ENCODE peak calls at places on chromosomes 3 and 15, in eight cellular contexts. One of them, this sample, is unnamed.
A peak's percentile ranks its signal among the peaks of the same experiment; 100 is the strongest.

GRCh38 chr3:149160754-149161289 is 31.4 kb downstream of the HPS3 start:
- DNase-seq in adrenal gland: no peak
- DNase-seq in H1: no peak
- DNase-seq in heart right ventricle: no peak
- DNase-seq in psoas muscle: no peak
- DNase-seq in body of pancreas: no peak
- DNase-seq in Panc1: no peak
- DNase-seq in SK-N-SH: no peak
- DNase-seq in this sample: no peak

GRCh38 chr3:100210777-100211145 is 50.0 kb upstream of the TBC1D23 start:
- DNase-seq in adrenal gland: no peak
- DNase-seq in H1: peak; percentile 31
- DNase-seq in heart right ventricle: peak; percentile 65
- DNase-seq in psoas muscle: no peak
- DNase-seq in body of pancreas: no peak
- DNase-seq in Panc1: no peak
- DNase-seq in SK-N-SH: no peak
- DNase-seq in this sample: no peak

GRCh38 chr15:72796515-72797337 is 13.2 kb upstream of the ADPGK start:
- DNase-seq in adrenal gland: peak; percentile 54
- DNase-seq in H1: no peak
- DNase-seq in heart right ventricle: peak; percentile 26
- DNase-seq in psoas muscle: peak; percentile 78
- DNase-seq in body of pancreas: peak; percentile 45
- DNase-seq in Panc1: no peak
- DNase-seq in SK-N-SH: peak; percentile 93
- DNase-seq in this sample: no peak

GRCh38 chr15:38271895-38272294 is 19.3 kb downstream of the SPRED1 start:
- DNase-seq in adrenal gland: no peak
- DNase-seq in H1: no peak
- DNase-seq in heart right ventricle: no peak
- DNase-seq in psoas muscle: no peak
- DNase-seq in body of pancreas: no peak
- DNase-seq in Panc1: no peak
- DNase-seq in SK-N-SH: no peak
- DNase-seq in this sample: no peak

GRCh38 chr3:169455472-169455871 is 208.0 kb downstream of the MECOM start:
- DNase-seq in adrenal gland: no peak
- DNase-seq in H1: no peak
- DNase-seq in heart right ventricle: no peak
- DNase-seq in psoas muscle: no peak
- DNase-seq in body of pancreas: no peak
- DNase-seq in Panc1: no peak
- DNase-seq in SK-N-SH: no peak
- DNase-seq in this sample: no peak

GRCh38 chr3:123997543-123997942 is 5.6 kb upstream of the ROPN1 start:
- DNase-seq in adrenal gland: no peak
- DNase-seq in H1: no peak
- DNase-seq in heart right ventricle: no peak
- DNase-seq in psoas muscle: no peak
- DNase-seq in body of pancreas: no peak
- DNase-seq in Panc1: no peak
- DNase-seq in SK-N-SH: no peak
- DNase-seq in this sample: no peak

GRCh38 chr3:87001699-87002098 is 10.8 kb upstream of the VGLL3 start:
- DNase-seq in adrenal gland: no peak
- DNase-seq in H1: no peak
- DNase-seq in heart right ventricle: no peak
- DNase-seq in psoas muscle: no peak
- DNase-seq in body of pancreas: no peak
- DNase-seq in Panc1: no peak
- DNase-seq in SK-N-SH: no peak
- DNase-seq in this sample: no peak

GRCh38 chr15:47293763-47294162 is 423.5 kb upstream of the SEMA6D start:
- DNase-seq in adrenal gland: peak; percentile 54
- DNase-seq in H1: no peak
- DNase-seq in heart right ventricle: peak; percentile 41
- DNase-seq in psoas muscle: peak; percentile 69
- DNase-seq in body of pancreas: peak; percentile 12
- DNase-seq in Panc1: no peak
- DNase-seq in SK-N-SH: no peak
- DNase-seq in this sample: no peak

GRCh38 chr3:8709801-8710524 is 23.6 kb upstream of the CAV3 start:
- DNase-seq in adrenal gland: no peak
- DNase-seq in H1: no peak
- DNase-seq in heart right ventricle: no peak
- DNase-seq in psoas muscle: no peak
- DNase-seq in body of pancreas: no peak
- DNase-seq in Panc1: no peak
- DNase-seq in SK-N-SH: no peak
- DNase-seq in this sample: no peak

GRCh38 chr3:74055064-74055463 is 430.3 kb upstream of the PDZRN3 start:
- DNase-seq in adrenal gland: no peak
- DNase-seq in H1: no peak
- DNase-seq in heart right ventricle: no peak
- DNase-seq in psoas muscle: no peak
- DNase-seq in body of pancreas: no peak
- DNase-seq in Panc1: no peak
- DNase-seq in SK-N-SH: no peak
- DNase-seq in this sample: no peak

GRCh38 chr15:73318463-73319351 is 50.1 kb downstream of the HCN4 start:
- DNase-seq in adrenal gland: no peak
- DNase-seq in H1: no peak
- DNase-seq in heart right ventricle: no peak
- DNase-seq in psoas muscle: no peak
- DNase-seq in body of pancreas: no peak
- DNase-seq in Panc1: no peak
- DNase-seq in SK-N-SH: peak; percentile 92
- DNase-seq in this sample: peak; percentile 81

GRCh38 chr3:132347095-132347494 is 29.9 kb downstream of the ACP3 start:
- DNase-seq in adrenal gland: peak; percentile 82
- DNase-seq in H1: no peak
- DNase-seq in heart right ventricle: peak; percentile 16
- DNase-seq in psoas muscle: no peak
- DNase-seq in body of pancreas: peak; percentile 28
- DNase-seq in Panc1: no peak
- DNase-seq in SK-N-SH: no peak
- DNase-seq in this sample: no peak

GRCh38 chr15:60507596-60508424 is 28.9 kb upstream of the ICE2 start:
- DNase-seq in adrenal gland: peak; percentile 75
- DNase-seq in H1: no peak
- DNase-seq in heart right ventricle: peak; percentile 50
- DNase-seq in psoas muscle: no peak
- DNase-seq in body of pancreas: peak; percentile 50
- DNase-seq in Panc1: no peak
- DNase-seq in SK-N-SH: peak; percentile 60
- DNase-seq in this sample: no peak

GRCh38 chr3:195897853-195898415 is 10.4 kb downstream of the TNK2 start:
- DNase-seq in adrenal gland: no peak
- DNase-seq in H1: no peak
- DNase-seq in heart right ventricle: no peak
- DNase-seq in psoas muscle: no peak
- DNase-seq in body of pancreas: no peak
- DNase-seq in Panc1: no peak
- DNase-seq in SK-N-SH: peak; percentile 33
- DNase-seq in this sample: no peak

GRCh38 chr3:114093596-114093995 is 37.1 kb downstream of the QTRT2 start:
- DNase-seq in adrenal gland: peak; percentile 57
- DNase-seq in H1: no peak
- DNase-seq in heart right ventricle: peak; percentile 29
- DNase-seq in psoas muscle: no peak
- DNase-seq in body of pancreas: peak; percentile 19
- DNase-seq in Panc1: no peak
- DNase-seq in SK-N-SH: peak; percentile 9
- DNase-seq in this sample: no peak

GRCh38 chr3:38878650-38879049 is 62.6 kb upstream of the SCN10A start:
- DNase-seq in adrenal gland: no peak
- DNase-seq in H1: no peak
- DNase-seq in heart right ventricle: no peak
- DNase-seq in psoas muscle: no peak
- DNase-seq in body of pancreas: no peak
- DNase-seq in Panc1: no peak
- DNase-seq in SK-N-SH: no peak
- DNase-seq in this sample: no peak

GRCh38 chr3:5220193-5220592 is 32.7 kb downstream of the EDEM1 start:
- DNase-seq in adrenal gland: no peak
- DNase-seq in H1: no peak
- DNase-seq in heart right ventricle: no peak
- DNase-seq in psoas muscle: no peak
- DNase-seq in body of pancreas: no peak
- DNase-seq in Panc1: no peak
- DNase-seq in SK-N-SH: no peak
- DNase-seq in this sample: no peak

GRCh38 chr3:147699175-147699838 is 290.1 kb downstream of the ZIC1 start:
- DNase-seq in adrenal gland: no peak
- DNase-seq in H1: no peak
- DNase-seq in heart right ventricle: no peak
- DNase-seq in psoas muscle: no peak
- DNase-seq in body of pancreas: no peak
- DNase-seq in Panc1: no peak
- DNase-seq in SK-N-SH: no peak
- DNase-seq in this sample: no peak

GRCh38 chr3:37741644-37742043 is 120.0 kb upstream of the CTDSPL start:
- DNase-seq in adrenal gland: peak; percentile 90
- DNase-seq in H1: no peak
- DNase-seq in heart right ventricle: peak; percentile 65
- DNase-seq in psoas muscle: peak; percentile 49
- DNase-seq in body of pancreas: peak; percentile 53
- DNase-seq in Panc1: no peak
- DNase-seq in SK-N-SH: peak; percentile 66
- DNase-seq in this sample: peak; percentile 65

GRCh38 chr3:42014949-42015533 is 53.1 kb upstream of the ULK4 start:
- DNase-seq in adrenal gland: peak; percentile 78
- DNase-seq in H1: no peak
- DNase-seq in heart right ventricle: peak; percentile 77
- DNase-seq in psoas muscle: peak; percentile 74
- DNase-seq in body of pancreas: peak; percentile 25
- DNase-seq in Panc1: no peak
- DNase-seq in SK-N-SH: peak; percentile 36
- DNase-seq in this sample: no peak

GRCh38 chr3:10883478-10884234 is 67.6 kb downstream of the SLC6A11 start:
- DNase-seq in adrenal gland: no peak
- DNase-seq in H1: no peak
- DNase-seq in heart right ventricle: no peak
- DNase-seq in psoas muscle: no peak
- DNase-seq in body of pancreas: no peak
- DNase-seq in Panc1: no peak
- DNase-seq in SK-N-SH: peak; percentile 60
- DNase-seq in this sample: no peak

GRCh38 chr15:83555383-83555782 is 98.5 kb upstream of the ADAMTSL3 start:
- DNase-seq in adrenal gland: no peak
- DNase-seq in H1: no peak
- DNase-seq in heart right ventricle: no peak
- DNase-seq in psoas muscle: no peak
- DNase-seq in body of pancreas: no peak
- DNase-seq in Panc1: no peak
- DNase-seq in SK-N-SH: no peak
- DNase-seq in this sample: no peak
- H3K27ac ChIP-seq in adrenal gland: no peak overlapping the region
- H3K27ac ChIP-seq in H1: no peak overlapping the region
- H3K27ac ChIP-seq in heart right ventricle: no peak overlapping the region
- H3K27ac ChIP-seq in psoas muscle: no peak overlapping the region
- H3K27ac ChIP-seq in body of pancreas: no peak overlapping the region
- H3K27ac ChIP-seq in Panc1: no peak overlapping the region
- H3K27ac ChIP-seq in SK-N-SH: no peak overlapping the region
- H3K27ac ChIP-seq in this sample: no peak overlapping the region

GRCh38 chr3:72299823-72300222 is 514.9 kb upstream of the PROK2 start:
- DNase-seq in adrenal gland: no peak
- DNase-seq in H1: no peak
- DNase-seq in heart right ventricle: no peak
- DNase-seq in psoas muscle: no peak
- DNase-seq in body of pancreas: no peak
- DNase-seq in Panc1: no peak
- DNase-seq in SK-N-SH: no peak
- DNase-seq in this sample: no peak
- H3K4me1 ChIP-seq in adrenal gland: no peaks in the 10 kb centered on the region
- H3K4me1 ChIP-seq in H1: peaks cover 15% of the 10 kb centered on the region
- H3K4me1 ChIP-seq in heart right ventricle: peaks cover 30% of the 10 kb centered on the region
- H3K4me1 ChIP-seq in psoas muscle: peaks cover 9% of the 10 kb centered on the region
- H3K4me1 ChIP-seq in body of pancreas: no peaks in the 10 kb centered on the region
- H3K4me1 ChIP-seq in Panc1: no peaks in the 10 kb centered on the region
- H3K4me1 ChIP-seq in SK-N-SH: peaks cover 60% of the 10 kb centered on the region
- H3K4me1 ChIP-seq in this sample: peaks cover 18% of the 10 kb centered on the region

GRCh38 chr3:12158387-12159226 is at the start of gene TIMP4:
- DNase-seq in adrenal gland: peak; percentile 64
- DNase-seq in H1: peak; percentile 36
- DNase-seq in heart right ventricle: peak; percentile 34
- DNase-seq in psoas muscle: peak; percentile 70
- DNase-seq in body of pancreas: no peak
- DNase-seq in Panc1: no peak
- DNase-seq in SK-N-SH: no peak
- DNase-seq in this sample: no peak

GRCh38 chr3:12155833-12156232 is 2.9 kb downstream of the TIMP4 start:
- DNase-seq in adrenal gland: peak; percentile 68
- DNase-seq in H1: no peak
- DNase-seq in heart right ventricle: no peak
- DNase-seq in psoas muscle: no peak
- DNase-seq in body of pancreas: no peak
- DNase-seq in Panc1: no peak
- DNase-seq in SK-N-SH: no peak
- DNase-seq in this sample: no peak

GRCh38 chr3:12155264-12155663 is 3.4 kb downstream of the TIMP4 start:
- DNase-seq in adrenal gland: no peak
- DNase-seq in H1: no peak
- DNase-seq in heart right ventricle: no peak
- DNase-seq in psoas muscle: no peak
- DNase-seq in body of pancreas: no peak
- DNase-seq in Panc1: no peak
- DNase-seq in SK-N-SH: no peak
- DNase-seq in this sample: no peak

GRCh38 chr3:12157026-12157425 is 1.7 kb downstream of the TIMP4 start:
- DNase-seq in adrenal gland: no peak
- DNase-seq in H1: no peak
- DNase-seq in heart right ventricle: no peak
- DNase-seq in psoas muscle: no peak
- DNase-seq in body of pancreas: no peak
- DNase-seq in Panc1: no peak
- DNase-seq in SK-N-SH: no peak
- DNase-seq in this sample: no peak

DNA sequence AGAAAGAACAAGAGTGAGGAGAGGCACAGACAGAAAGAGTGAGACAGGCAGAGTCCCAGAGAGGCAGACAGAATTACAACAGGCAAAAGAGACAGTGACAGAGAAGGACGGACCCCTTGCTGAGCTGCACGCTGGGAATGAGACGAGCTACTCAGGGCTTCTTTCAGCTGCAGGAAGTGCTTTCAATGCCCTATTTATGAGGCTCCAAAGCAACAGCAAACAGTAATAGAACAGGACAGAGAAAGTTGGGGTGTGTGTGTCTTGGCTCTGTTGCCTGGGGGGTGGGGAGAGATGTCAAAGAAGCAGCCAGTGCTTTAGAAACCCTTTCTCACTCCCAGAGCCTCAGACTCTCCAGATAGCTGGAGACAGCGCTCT is 502 bp upstream of the TIMP4 start:
- DNase-seq in adrenal gland: no peak
- DNase-seq in H1: peak; percentile 66
- DNase-seq in heart right ventricle: no peak
- DNase-seq in psoas muscle: no peak
- DNase-seq in body of pancreas: no peak
- DNase-seq in Panc1: no peak
- DNase-seq in SK-N-SH: no peak
- DNase-seq in this sample: no peak
- H3K27ac ChIP-seq in adrenal gland: no peak overlapping the region
- H3K27ac ChIP-seq in H1: no peak overlapping the region
- H3K27ac ChIP-seq in heart right ventricle: peak overlapping the region; percentile 90
- H3K27ac ChIP-seq in psoas muscle: peak overlapping the region; percentile 16
- H3K27ac ChIP-seq in body of pancreas: no peak overlapping the region
- H3K27ac ChIP-seq in Panc1: no peak overlapping the region
- H3K27ac ChIP-seq in SK-N-SH: no peak overlapping the region
- H3K27ac ChIP-seq in this sample: peak overlapping the region; percentile 60

GRCh38 chr15:52679232-52680040 is at the start of gene ATOSA:
- DNase-seq in adrenal gland: peak; percentile 98
- DNase-seq in H1: peak; percentile 57
- DNase-seq in heart right ventricle: peak; percentile 94
- DNase-seq in psoas muscle: peak; percentile 91
- DNase-seq in body of pancreas: peak; percentile 92
- DNase-seq in Panc1: no peak
- DNase-seq in SK-N-SH: peak; percentile 95
- DNase-seq in this sample: peak; percentile 96
- H3K4me1 ChIP-seq in adrenal gland: peaks cover 42% of the 10 kb centered on the region
- H3K4me1 ChIP-seq in H1: peaks cover 4% of the 10 kb centered on the region
- H3K4me1 ChIP-seq in heart right ventricle: peaks cover 47% of the 10 kb centered on the region
- H3K4me1 ChIP-seq in psoas muscle: peaks cover 30% of the 10 kb centered on the region
- H3K4me1 ChIP-seq in body of pancreas: peaks cover 25% of the 10 kb centered on the region
- H3K4me1 ChIP-seq in Panc1: peaks cover 18% of the 10 kb centered on the region
- H3K4me1 ChIP-seq in SK-N-SH: peaks cover 3% of the 10 kb centered on the region
- H3K4me1 ChIP-seq in this sample: peaks cover 36% of the 10 kb centered on the region